ENCODE peak calls at places on chromosomes 16 and 17, in ten cellular contexts. One of them, this sample, is unnamed.

GRCh38 chr17:9959377-9959981 is 54.4 kb upstream of the RCVRN start:
- DNase-seq in M059J: peak
- DNase-seq in thoracic aorta: no peak
- DNase-seq in KG1: no peak
- DNase-seq in glutamatergic neuron: peak
- DNase-seq in Right ventricle myocardium inferior: no peak
- DNase-seq in cardiac muscle cell: peak
- DNase-seq in amniotic stem cell: no peak
- DNase-seq in EL: peak
- DNase-seq in RCC 7860: peak
- DNase-seq in this sample: peak

GRCh38 chr16:1991588-1992474 is 2.1 kb downstream of the SYNGR3 start:
- DNase-seq in M059J: peak
- DNase-seq in thoracic aorta: peak
- DNase-seq in KG1: no peak
- DNase-seq in glutamatergic neuron: peak
- DNase-seq in Right ventricle myocardium inferior: peak
- DNase-seq in cardiac muscle cell: peak
- DNase-seq in amniotic stem cell: peak
- DNase-seq in EL: peak
- DNase-seq in RCC 7860: no peak
- DNase-seq in this sample: peak

GRCh38 chr17:29726721-29727252 is 104.1 kb upstream of the CORO6 start:
- DNase-seq in M059J: peak
- DNase-seq in thoracic aorta: no peak
- DNase-seq in KG1: no peak
- DNase-seq in glutamatergic neuron: no peak
- DNase-seq in Right ventricle myocardium inferior: no peak
- DNase-seq in cardiac muscle cell: peak
- DNase-seq in amniotic stem cell: no peak
- DNase-seq in EL: peak
- DNase-seq in RCC 7860: peak
- DNase-seq in this sample: peak

GRCh38 chr17:57739402-57740224 is 5.5 kb downstream of the CCDC182 start:
- DNase-seq in M059J: peak
- DNase-seq in thoracic aorta: no peak
- DNase-seq in KG1: no peak
- DNase-seq in glutamatergic neuron: no peak
- DNase-seq in Right ventricle myocardium inferior: no peak
- DNase-seq in cardiac muscle cell: peak
- DNase-seq in amniotic stem cell: no peak
- DNase-seq in EL: no peak
- DNase-seq in RCC 7860: no peak
- DNase-seq in this sample: peak

GRCh38 chr17:82321947-82322466 is 4.6 kb upstream of the CD7 start:
- DNase-seq in M059J: no peak
- DNase-seq in thoracic aorta: no peak
- DNase-seq in KG1: no peak
- DNase-seq in glutamatergic neuron: peak
- DNase-seq in Right ventricle myocardium inferior: no peak
- DNase-seq in cardiac muscle cell: no peak
- DNase-seq in amniotic stem cell: no peak
- DNase-seq in EL: no peak
- DNase-seq in RCC 7860: no peak
- DNase-seq in this sample: no peak

GRCh38 chr17:36722121-36722902 is 120.9 kb downstream of the MRM1 start:
- DNase-seq in M059J: peak
- DNase-seq in thoracic aorta: no peak
- DNase-seq in KG1: peak
- DNase-seq in glutamatergic neuron: peak
- DNase-seq in Right ventricle myocardium inferior: peak
- DNase-seq in cardiac muscle cell: peak
- DNase-seq in amniotic stem cell: no peak
- DNase-seq in EL: peak
- DNase-seq in RCC 7860: no peak
- DNase-seq in this sample: no peak

GRCh38 chr16:89925596-89926079 is 2.5 kb downstream of the TUBB3 start:
- DNase-seq in M059J: no peak
- DNase-seq in thoracic aorta: no peak
- DNase-seq in KG1: no peak
- DNase-seq in glutamatergic neuron: no peak
- DNase-seq in Right ventricle myocardium inferior: no peak
- DNase-seq in cardiac muscle cell: no peak
- DNase-seq in amniotic stem cell: no peak
- DNase-seq in EL: no peak
- DNase-seq in RCC 7860: no peak
- DNase-seq in this sample: no peak

GRCh38 chr17:76353004-76353598 is 615 bp downstream of the PRPSAP1 start:
- DNase-seq in M059J: peak
- DNase-seq in thoracic aorta: no peak
- DNase-seq in KG1: no peak
- DNase-seq in glutamatergic neuron: peak
- DNase-seq in Right ventricle myocardium inferior: no peak
- DNase-seq in cardiac muscle cell: no peak
- DNase-seq in amniotic stem cell: no peak
- DNase-seq in EL: peak
- DNase-seq in RCC 7860: no peak
- DNase-seq in this sample: peak

GRCh38 chr17:79666111-79666510 is 55.3 kb upstream of the RBFOX3 start:
- DNase-seq in M059J: no peak
- DNase-seq in thoracic aorta: no peak
- DNase-seq in KG1: no peak
- DNase-seq in glutamatergic neuron: no peak
- DNase-seq in Right ventricle myocardium inferior: no peak
- DNase-seq in cardiac muscle cell: no peak
- DNase-seq in amniotic stem cell: no peak
- DNase-seq in EL: no peak
- DNase-seq in RCC 7860: no peak
- DNase-seq in this sample: no peak

GRCh38 chr17:18981642-18982424 is 22.7 kb downstream of the FAM83G start:
- DNase-seq in M059J: peak
- DNase-seq in thoracic aorta: peak
- DNase-seq in KG1: no peak
- DNase-seq in glutamatergic neuron: no peak
- DNase-seq in Right ventricle myocardium inferior: no peak
- DNase-seq in cardiac muscle cell: peak
- DNase-seq in amniotic stem cell: peak
- DNase-seq in EL: peak
- DNase-seq in RCC 7860: peak
- DNase-seq in this sample: peak

GRCh38 chr16:70161350-70161749 is 12.2 kb upstream of the CLEC18C start:
- DNase-seq in M059J: no peak
- DNase-seq in thoracic aorta: no peak
- DNase-seq in KG1: no peak
- DNase-seq in glutamatergic neuron: no peak
- DNase-seq in Right ventricle myocardium inferior: no peak
- DNase-seq in cardiac muscle cell: no peak
- DNase-seq in amniotic stem cell: no peak
- DNase-seq in EL: no peak
- DNase-seq in RCC 7860: no peak
- DNase-seq in this sample: no peak